ENCODE peak calls at places on chromosomes 2 and 18, in seven cellular contexts. P is dorsolateral prefrontal cortex, L is RWPE1, K is glutamatergic neuron, U is tibial artery, J is left ventricle myocardium inferior, R is osteocyte. N is an unnamed sample.
A peak's percentile ranks its signal among the peaks of the same experiment; 100 is the strongest.

GRCh38 chr2:12761109-12761508 is 44.4 kb downstream of the TRIB2 start:
- DNase-seq in P (no peak), R (no peak), J (no peak), K (no peak), L (no peak), U (no peak), N (no peak)

GRCh38 chr18:57833441-57834101 is 30.5 kb upstream of the ATP8B1 start:
- DNase-seq in R (no peak), K (no peak), L (peak; percentile 17), J (no peak), U (no peak), P (no peak), N (peak; percentile 18)

GRCh38 chr2:26780203-26780760 is 5.6 kb upstream of the CENPA start:
- DNase-seq in U (no peak), K (no peak), P (no peak), J (no peak), L (no peak), R (no peak), N (no peak)

GRCh38 chr18:3995476-3996102 is 459.5 kb downstream of the DLGAP1 start:
- DNase-seq in R (no peak), U (no peak), P (no peak), K (no peak), L (peak; percentile 22), J (no peak), N (peak; percentile 64)

GRCh38 chr18:56202567-56203136 is 435.7 kb downstream of the TXNL1 start:
- DNase-seq in K (no peak), J (no peak), R (no peak), L (no peak), U (no peak), P (no peak), N (no peak)

GRCh38 chr2:215528555-215528954 is 92.7 kb upstream of the FN1 start:
- DNase-seq in R (no peak), K (no peak), J (no peak), U (no peak), L (peak; percentile 81), P (no peak), N (no peak)

GRCh38 chr2:223947711-223948205 is 2.6 kb upstream of the WDFY1 start:
- DNase-seq in U (no peak), R (no peak), L (no peak), K (no peak), P (no peak), J (no peak), N (no peak)

GRCh38 chr2:150690870-150691269 is 203.4 kb upstream of the RND3 start:
- DNase-seq in K (no peak), L (no peak), J (no peak), P (no peak), R (no peak), U (no peak), N (no peak)

GRCh38 chr18:47530695-47531094 is 279.2 kb upstream of the SKOR2 start:
- DNase-seq in R (no peak), J (no peak), P (no peak), L (no peak), U (no peak), K (no peak), N (no peak)

GRCh38 chr18:57846258-57846657 is 43.1 kb upstream of the ATP8B1 start:
- DNase-seq in J (no peak), R (no peak), P (no peak), L (peak; percentile 24), K (no peak), U (no peak), N (peak; percentile 49)

GRCh38 chr2:239502430-239503221 is 101.8 kb upstream of the HDAC4 start:
- DNase-seq in R (no peak), L (no peak), J (no peak), U (no peak), P (no peak), K (no peak), N (no peak)

GRCh38 chr2:105518897-105519296 is 120.0 kb upstream of the FHL2 start:
- DNase-seq in R (peak; percentile 56), L (no peak), P (no peak), J (no peak), K (no peak), U (no peak), N (peak; percentile 23)

GRCh38 chr2:146873646-146874259 is 971.1 kb upstream of the ACVR2A start:
- DNase-seq in U (no peak), J (no peak), P (no peak), K (no peak), R (no peak), L (no peak), N (no peak)

GRCh38 chr2:47451790-47452189 is 48.8 kb downstream of the MSH2 start:
- DNase-seq in L (no peak), P (no peak), R (no peak), J (no peak), U (no peak), K (no peak), N (no peak)

GRCh38 chr2:120735750-120736170 is at the start of gene GLI2:
- DNase-seq in K (peak; percentile 84), R (peak; percentile 95), J (peak; percentile 72), L (peak; percentile 65), P (peak; percentile 41), U (peak; percentile 90), N (peak; percentile 84)

GRCh38 chr18:74083071-74083954 is 64.3 kb downstream of the FBXO15 start:
- DNase-seq in K (no peak), J (no peak), U (no peak), L (no peak), P (no peak), R (no peak), N (no peak)

GRCh38 chr18:50924372-50924771 is 43.5 kb upstream of the ELAC1 start:
- DNase-seq in P (no peak), R (no peak), L (no peak), J (no peak), K (no peak), U (no peak), N (no peak)

GRCh38 chr2:111702119-111702808 is 181.7 kb downstream of the ANAPC1 start:
- DNase-seq in R (no peak), P (no peak), J (no peak), U (no peak), L (peak; percentile 44), K (peak; percentile 74), N (peak; percentile 76)

GRCh38 chr2:122028371-122029102 is 273.1 kb downstream of the TSN start:
- DNase-seq in J (no peak), U (no peak), R (no peak), L (peak; percentile 85), K (no peak), P (no peak), N (no peak)

GRCh38 chr18:31658670-31659573 is 25.5 kb downstream of the B4GALT6 start:
- DNase-seq in U (no peak), J (no peak), K (no peak), P (no peak), R (no peak), L (no peak), N (no peak)

GRCh38 chr2:186855216-186855615 is 6.2 kb upstream of the ZSWIM2 start:
- DNase-seq in L (no peak), P (no peak), K (no peak), U (no peak), R (no peak), J (no peak), N (no peak)

DNA sequence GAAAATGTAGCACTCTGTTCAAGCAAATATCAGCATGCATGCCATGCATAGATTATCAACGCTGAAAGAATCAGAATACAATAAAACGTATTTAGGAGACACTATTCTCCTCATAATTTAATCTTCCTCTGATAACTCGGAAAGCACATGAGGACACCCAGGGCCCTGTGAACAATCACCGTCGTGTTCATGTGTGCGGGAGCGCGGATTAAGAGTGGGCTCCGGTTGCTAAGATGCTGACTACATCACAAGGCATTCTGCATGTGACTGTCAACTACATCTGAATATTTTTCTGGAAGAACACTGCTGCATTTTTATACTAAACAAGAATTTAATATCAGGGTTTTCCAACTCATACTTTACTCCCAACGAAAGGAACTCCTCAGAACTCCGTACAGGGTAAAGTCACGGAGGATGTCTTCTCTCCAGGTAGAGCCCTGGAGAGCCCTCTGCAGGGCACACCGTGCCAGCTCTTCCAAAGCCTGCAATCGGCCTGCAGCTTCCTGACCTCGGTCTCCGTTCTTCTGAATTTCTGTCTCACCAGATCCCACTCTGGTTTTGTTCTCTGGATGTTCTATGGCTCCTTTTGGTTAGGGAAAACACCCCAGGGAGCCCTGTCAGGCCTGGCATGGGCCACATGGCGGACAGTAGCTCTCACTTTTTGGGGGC is 59.6 kb downstream of the ZNF516 start:
- DNase-seq in U (no peak), P (no peak), L (no peak), K (no peak), R (no peak), J (no peak), N (no peak)
- TF ChIP-seq CTCF in U (no peak), P (no peak), L (no peak), K (no peak), R (no peak), J (no peak), N (no peak)

DNA sequence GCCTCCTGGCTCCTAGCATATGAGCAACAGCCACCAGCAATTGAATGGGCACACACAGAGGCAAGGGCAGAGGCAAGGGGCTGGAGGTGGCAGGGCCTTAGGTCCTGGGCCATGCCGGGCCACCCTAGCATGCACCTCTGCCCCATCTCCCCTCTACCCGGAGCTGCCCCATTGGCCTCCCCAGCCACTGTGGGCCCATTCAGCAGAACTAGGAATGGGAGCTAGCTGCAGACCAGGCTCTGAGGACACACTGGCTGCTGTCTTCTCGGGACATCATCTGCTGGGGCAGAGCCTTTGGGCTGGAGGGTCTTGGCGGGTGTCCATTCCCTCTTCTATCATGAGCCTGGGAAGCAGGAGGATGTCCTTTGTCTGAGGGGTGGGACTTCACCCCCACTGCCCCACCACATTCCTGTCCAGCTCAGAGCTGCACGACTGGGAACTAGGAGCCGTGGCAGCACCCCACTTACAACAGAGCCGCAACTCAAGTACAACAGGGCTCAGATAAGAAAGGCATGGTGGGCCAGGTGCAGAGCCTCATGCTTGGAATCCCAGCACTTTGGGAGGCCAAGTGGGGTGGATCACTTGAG is 800 bp downstream of the VIL1 start:
- DNase-seq in J (no peak), R (no peak), L (no peak), K (no peak), U (no peak), P (no peak), N (no peak)
- TF ChIP-seq CTCF in J (no peak), R (no peak), L (no peak), K (no peak), U (no peak), P (no peak), N (no peak)

DNA sequence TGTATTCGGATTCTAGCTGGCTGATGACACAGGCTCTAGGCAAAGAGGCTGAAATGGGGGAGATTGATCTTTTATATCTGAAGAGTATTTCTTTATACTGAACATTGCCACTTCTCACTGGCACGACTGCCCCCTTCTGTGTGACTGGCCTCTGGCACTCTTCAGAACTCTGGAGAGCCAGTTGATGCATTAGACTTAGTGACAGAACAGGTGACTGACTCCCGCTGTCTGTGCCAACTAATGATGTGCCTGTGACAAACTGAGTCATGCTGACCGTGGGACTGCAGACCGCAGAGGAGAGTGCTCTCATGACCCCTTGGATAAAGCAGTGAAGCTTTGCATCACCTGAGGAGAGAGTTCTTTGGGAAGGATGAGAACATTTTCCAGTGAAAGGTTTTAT is 14.4 kb downstream of the MGAT5 start:
- DNase-seq in U (no peak), K (no peak), J (peak; percentile 36), P (no peak), R (no peak), L (no peak), N (peak; percentile 50)
- TF ChIP-seq CTCF in U (no peak), K (no peak), J (peak; percentile 39), P (peak; percentile 26), R (no peak), L (no peak), N (no peak)

DNA sequence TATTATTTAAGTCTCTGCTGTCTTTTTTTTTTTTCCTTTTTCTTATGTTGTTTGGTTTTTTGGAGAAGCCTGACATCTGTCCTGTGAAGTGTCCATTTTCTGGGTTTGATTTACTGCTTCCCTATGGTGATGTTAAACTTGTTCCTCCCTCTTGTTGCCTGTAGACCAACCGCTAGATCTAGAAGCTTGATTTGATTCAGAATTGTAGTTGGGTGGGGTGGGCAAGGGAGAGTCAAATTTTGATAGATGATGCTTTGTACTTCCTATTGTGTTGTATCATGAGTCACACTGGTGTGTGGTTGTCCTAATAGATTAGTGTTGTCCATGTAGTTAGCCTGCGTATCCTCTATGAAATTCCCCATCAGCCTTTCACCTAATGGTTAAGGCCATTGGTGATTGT is 35.4 kb downstream of the CAB39 start:
- DNase-seq in K (no peak), L (no peak), U (no peak), P (no peak), J (no peak), R (no peak), N (no peak)
- TF ChIP-seq CTCF in K (no peak), L (no peak), U (no peak), P (no peak), J (no peak), R (no peak), N (no peak)